ENCODE peak calls at places on chromosomes 16 and 17, in ten cellular contexts. One of them, this sample, is unnamed.

GRCh38 chr17:47997595-47997994 is 26.7 kb downstream of the CDK5RAP3 start:
- DNase-seq in D341Med: peak; percentile 22
- DNase-seq in heart left ventricle: no peak
- DNase-seq in ureter: no peak
- DNase-seq in Panc1: no peak
- DNase-seq in activated T-helper 1 cell treated with anti-CD3 and anti-CD28 coated beads, Interleukin-2, amount 50 U/mL, for 16 hours: no peak
- DNase-seq in choroid plexus epithelial cell: no peak
- DNase-seq in stimulated activated CD4-positive, alpha-beta T cell treated with anti-CD3 and anti-CD28 coated beads, Interleukin-2, amount 100 ng/mL, for 4 hours: no peak
- DNase-seq in AG10803: no peak
- DNase-seq in BJ: no peak
- DNase-seq in this sample: no peak

GRCh38 chr17:16519021-16519420 is 27.0 kb upstream of the LRRC75A start:
- DNase-seq in D341Med: no peak
- DNase-seq in heart left ventricle: no peak
- DNase-seq in ureter: no peak
- DNase-seq in Panc1: no peak
- DNase-seq in activated T-helper 1 cell treated with anti-CD3 and anti-CD28 coated beads, Interleukin-2, amount 50 U/mL, for 16 hours: no peak
- DNase-seq in choroid plexus epithelial cell: no peak
- DNase-seq in stimulated activated CD4-positive, alpha-beta T cell treated with anti-CD3 and anti-CD28 coated beads, Interleukin-2, amount 100 ng/mL, for 4 hours: no peak
- DNase-seq in AG10803: no peak
- DNase-seq in BJ: no peak
- DNase-seq in this sample: no peak

GRCh38 chr17:81635973-81636504 is 873 bp downstream of the NPLOC4 start:
- DNase-seq in D341Med: no peak
- DNase-seq in heart left ventricle: no peak
- DNase-seq in ureter: no peak
- DNase-seq in Panc1: no peak
- DNase-seq in activated T-helper 1 cell treated with anti-CD3 and anti-CD28 coated beads, Interleukin-2, amount 50 U/mL, for 16 hours: no peak
- DNase-seq in choroid plexus epithelial cell: peak; percentile 64
- DNase-seq in stimulated activated CD4-positive, alpha-beta T cell treated with anti-CD3 and anti-CD28 coated beads, Interleukin-2, amount 100 ng/mL, for 4 hours: no peak
- DNase-seq in AG10803: peak; percentile 49
- DNase-seq in BJ: no peak
- DNase-seq in this sample: no peak

GRCh38 chr17:34740936-34741515 is 161.6 kb downstream of the TMEM132E start:
- DNase-seq in D341Med: no peak
- DNase-seq in heart left ventricle: no peak
- DNase-seq in ureter: no peak
- DNase-seq in Panc1: no peak
- DNase-seq in activated T-helper 1 cell treated with anti-CD3 and anti-CD28 coated beads, Interleukin-2, amount 50 U/mL, for 16 hours: no peak
- DNase-seq in choroid plexus epithelial cell: no peak
- DNase-seq in stimulated activated CD4-positive, alpha-beta T cell treated with anti-CD3 and anti-CD28 coated beads, Interleukin-2, amount 100 ng/mL, for 4 hours: no peak
- DNase-seq in AG10803: no peak
- DNase-seq in BJ: no peak
- DNase-seq in this sample: no peak

GRCh38 chr16:67158637-67159600 is 790 bp downstream of the TRADD start:
- DNase-seq in D341Med: no peak
- DNase-seq in heart left ventricle: no peak
- DNase-seq in ureter: no peak
- DNase-seq in Panc1: no peak
- DNase-seq in activated T-helper 1 cell treated with anti-CD3 and anti-CD28 coated beads, Interleukin-2, amount 50 U/mL, for 16 hours: peak; percentile 65
- DNase-seq in choroid plexus epithelial cell: no peak
- DNase-seq in stimulated activated CD4-positive, alpha-beta T cell treated with anti-CD3 and anti-CD28 coated beads, Interleukin-2, amount 100 ng/mL, for 4 hours: peak; percentile 75
- DNase-seq in AG10803: no peak
- DNase-seq in BJ: no peak
- DNase-seq in this sample: no peak

GRCh38 chr17:79737922-79738578 is 7.3 kb downstream of the ENPP7 start:
- DNase-seq in D341Med: no peak
- DNase-seq in heart left ventricle: no peak
- DNase-seq in ureter: no peak
- DNase-seq in Panc1: no peak
- DNase-seq in activated T-helper 1 cell treated with anti-CD3 and anti-CD28 coated beads, Interleukin-2, amount 50 U/mL, for 16 hours: no peak
- DNase-seq in choroid plexus epithelial cell: no peak
- DNase-seq in stimulated activated CD4-positive, alpha-beta T cell treated with anti-CD3 and anti-CD28 coated beads, Interleukin-2, amount 100 ng/mL, for 4 hours: no peak
- DNase-seq in AG10803: no peak
- DNase-seq in BJ: no peak
- DNase-seq in this sample: no peak

GRCh38 chr17:79843917-79844815 is 4.9 kb upstream of the CBX4 start:
- DNase-seq in D341Med: peak; percentile 85
- DNase-seq in heart left ventricle: peak; percentile 78
- DNase-seq in ureter: peak; percentile 58
- DNase-seq in Panc1: no peak
- DNase-seq in activated T-helper 1 cell treated with anti-CD3 and anti-CD28 coated beads, Interleukin-2, amount 50 U/mL, for 16 hours: no peak
- DNase-seq in choroid plexus epithelial cell: peak; percentile 73
- DNase-seq in stimulated activated CD4-positive, alpha-beta T cell treated with anti-CD3 and anti-CD28 coated beads, Interleukin-2, amount 100 ng/mL, for 4 hours: no peak
- DNase-seq in AG10803: peak; percentile 73
- DNase-seq in BJ: no peak
- DNase-seq in this sample: no peak

GRCh38 chr16:50683689-50684374 is 2.7 kb upstream of the SNX20 start:
- DNase-seq in D341Med: no peak
- DNase-seq in heart left ventricle: no peak
- DNase-seq in ureter: no peak
- DNase-seq in Panc1: no peak
- DNase-seq in activated T-helper 1 cell treated with anti-CD3 and anti-CD28 coated beads, Interleukin-2, amount 50 U/mL, for 16 hours: no peak
- DNase-seq in choroid plexus epithelial cell: no peak
- DNase-seq in stimulated activated CD4-positive, alpha-beta T cell treated with anti-CD3 and anti-CD28 coated beads, Interleukin-2, amount 100 ng/mL, for 4 hours: no peak
- DNase-seq in AG10803: no peak
- DNase-seq in BJ: no peak
- DNase-seq in this sample: no peak

GRCh38 chr17:35244345-35245195 is 1.7 kb downstream of the SLFN5 start:
- DNase-seq in D341Med: no peak
- DNase-seq in heart left ventricle: peak; percentile 59
- DNase-seq in ureter: peak; percentile 78
- DNase-seq in Panc1: peak; percentile 42
- DNase-seq in activated T-helper 1 cell treated with anti-CD3 and anti-CD28 coated beads, Interleukin-2, amount 50 U/mL, for 16 hours: peak; percentile 77
- DNase-seq in choroid plexus epithelial cell: peak; percentile 84
- DNase-seq in stimulated activated CD4-positive, alpha-beta T cell treated with anti-CD3 and anti-CD28 coated beads, Interleukin-2, amount 100 ng/mL, for 4 hours: peak; percentile 72
- DNase-seq in AG10803: peak; percentile 94
- DNase-seq in BJ: peak; percentile 68
- DNase-seq in this sample: peak; percentile 69

GRCh38 chr17:12545877-12546513 is 119.7 kb upstream of the MYOCD start:
- DNase-seq in D341Med: peak; percentile 53
- DNase-seq in heart left ventricle: peak; percentile 30
- DNase-seq in ureter: no peak
- DNase-seq in Panc1: peak; percentile 28
- DNase-seq in activated T-helper 1 cell treated with anti-CD3 and anti-CD28 coated beads, Interleukin-2, amount 50 U/mL, for 16 hours: no peak
- DNase-seq in choroid plexus epithelial cell: peak; percentile 75
- DNase-seq in stimulated activated CD4-positive, alpha-beta T cell treated with anti-CD3 and anti-CD28 coated beads, Interleukin-2, amount 100 ng/mL, for 4 hours: no peak
- DNase-seq in AG10803: peak; percentile 57
- DNase-seq in BJ: no peak
- DNase-seq in this sample: no peak

GRCh38 chr16:87552772-87553171 is 49.5 kb upstream of the JPH3 start:
- DNase-seq in D341Med: no peak
- DNase-seq in heart left ventricle: no peak
- DNase-seq in ureter: no peak
- DNase-seq in Panc1: no peak
- DNase-seq in activated T-helper 1 cell treated with anti-CD3 and anti-CD28 coated beads, Interleukin-2, amount 50 U/mL, for 16 hours: no peak
- DNase-seq in choroid plexus epithelial cell: peak; percentile 32
- DNase-seq in stimulated activated CD4-positive, alpha-beta T cell treated with anti-CD3 and anti-CD28 coated beads, Interleukin-2, amount 100 ng/mL, for 4 hours: no peak
- DNase-seq in AG10803: no peak
- DNase-seq in BJ: no peak
- DNase-seq in this sample: no peak

This sample was measured in skeletal muscle cell.